ENCODE peak calls at places on chromosomes 6 and 20, in six cellular contexts. One of them, this sample, is unnamed.

GRCh38 chr6:169132361-169132895 is 121.2 kb downstream of the THBS2 start:
- DNase-seq in activated T-helper 1 cell treated with Interleukin-2 at 50 U/mL for 16 hours: no peak
- DNase-seq in pancreas: no peak
- DNase-seq in natural killer cell: no peak
- DNase-seq in T follicular helper cell: no peak
- DNase-seq in heart left ventricle: no peak
- DNase-seq in this sample: no peak

GRCh38 chr6:31574106-31575061 is 981 bp upstream of the TNF start:
- DNase-seq in activated T-helper 1 cell treated with Interleukin-2 at 50 U/mL for 16 hours: no peak
- DNase-seq in heart left ventricle: no peak
- DNase-seq in T follicular helper cell: no peak
- DNase-seq in natural killer cell: no peak
- DNase-seq in pancreas: peak
- DNase-seq in this sample: no peak

GRCh38 chr6:72621243-72622093 is at the start of gene KCNQ5:
- DNase-seq in pancreas: peak
- DNase-seq in T follicular helper cell: no peak
- DNase-seq in activated T-helper 1 cell treated with Interleukin-2 at 50 U/mL for 16 hours: no peak
- DNase-seq in natural killer cell: peak
- DNase-seq in heart left ventricle: peak
- DNase-seq in this sample: peak

GRCh38 chr20:35008411-35009342 is 53.0 kb downstream of the MYH7B start:
- DNase-seq in pancreas: peak
- DNase-seq in natural killer cell: no peak
- DNase-seq in T follicular helper cell: no peak
- DNase-seq in activated T-helper 1 cell treated with Interleukin-2 at 50 U/mL for 16 hours: no peak
- DNase-seq in heart left ventricle: no peak
- DNase-seq in this sample: peak

GRCh38 chr6:68559716-68560115 is 75.4 kb upstream of the ADGRB3 start:
- DNase-seq in natural killer cell: no peak
- DNase-seq in activated T-helper 1 cell treated with Interleukin-2 at 50 U/mL for 16 hours: no peak
- DNase-seq in heart left ventricle: no peak
- DNase-seq in pancreas: no peak
- DNase-seq in T follicular helper cell: no peak
- DNase-seq in this sample: no peak

GRCh38 chr6:44004625-44005506 is 122.4 kb downstream of the MRPL14 start:
- DNase-seq in activated T-helper 1 cell treated with Interleukin-2 at 50 U/mL for 16 hours: no peak
- DNase-seq in T follicular helper cell: no peak
- DNase-seq in pancreas: no peak
- DNase-seq in natural killer cell: no peak
- DNase-seq in heart left ventricle: peak
- DNase-seq in this sample: no peak

GRCh38 chr6:168198302-168199180 is 119.5 kb upstream of the FRMD1 start:
- DNase-seq in activated T-helper 1 cell treated with Interleukin-2 at 50 U/mL for 16 hours: no peak
- DNase-seq in natural killer cell: no peak
- DNase-seq in T follicular helper cell: no peak
- DNase-seq in pancreas: no peak
- DNase-seq in heart left ventricle: peak
- DNase-seq in this sample: peak

GRCh38 chr6:23655502-23655901 is 470.5 kb upstream of the NRSN1 start:
- DNase-seq in pancreas: no peak
- DNase-seq in activated T-helper 1 cell treated with Interleukin-2 at 50 U/mL for 16 hours: no peak
- DNase-seq in T follicular helper cell: no peak
- DNase-seq in natural killer cell: no peak
- DNase-seq in heart left ventricle: no peak
- DNase-seq in this sample: no peak

GRCh38 chr6:166471797-166472260 is 89.1 kb upstream of the MPC1 start:
- DNase-seq in T follicular helper cell: no peak
- DNase-seq in pancreas: no peak
- DNase-seq in heart left ventricle: no peak
- DNase-seq in activated T-helper 1 cell treated with Interleukin-2 at 50 U/mL for 16 hours: no peak
- DNase-seq in natural killer cell: no peak
- DNase-seq in this sample: no peak